ENCODE peak calls at places on chromosomes 12 and 14, in nine cellular contexts. A, H, J, W, X, O, K, E and B are unnamed samples. For H3K27me3, the result is how much of the 10 kb centered on the place peaks cover.

GRCh38 chr12:87848248-87848868 is 180.8 kb downstream of the C12orf50 start:
- DNase-seq in A (peak), H (no peak), J (peak), W (no peak), X (peak), O (peak), K (no peak), E (peak), B (peak)

GRCh38 chr14:72745546-72745945 is 148.4 kb downstream of the DPF3 start:
- DNase-seq in A (no peak), H (no peak), J (no peak), W (no peak), X (no peak), O (peak), K (no peak), E (no peak), B (peak)

GRCh38 chr12:133038310-133038709 is 1.0 kb downstream of the ZNF84 start:
- DNase-seq in A (no peak), H (no peak), J (no peak), W (no peak), X (no peak), O (no peak), K (no peak), E (no peak), B (no peak)

GRCh38 chr14:53630336-53630735 is 326.3 kb downstream of the BMP4 start:
- DNase-seq in A (no peak), H (no peak), J (no peak), W (no peak), X (no peak), O (no peak), K (no peak), E (no peak), B (no peak)

GRCh38 chr12:77113971-77114370 is 48.6 kb upstream of the E2F7 start:
- DNase-seq in A (no peak), H (no peak), J (no peak), W (no peak), X (no peak), O (no peak), K (no peak), E (no peak), B (peak)

GRCh38 chr12:2769866-2770533 is 24.8 kb upstream of the FKBP4 start:
- DNase-seq in A (no peak), H (no peak), J (peak), W (no peak), X (no peak), O (no peak), K (no peak), E (no peak), B (no peak)

GRCh38 chr12:12872139-12872933 is 19.0 kb upstream of the GPRC5A start:
- DNase-seq in A (no peak), H (no peak), J (no peak), W (no peak), X (no peak), O (peak), K (no peak), E (peak), B (peak)

GRCh38 chr12:108839011-108839889 is 18.1 kb downstream of the SSH1 start:
- DNase-seq in A (no peak), H (no peak), J (no peak), W (peak), X (no peak), O (no peak), K (peak), E (no peak), B (no peak)

GRCh38 chr14:99755629-99756603 is 37.3 kb upstream of the EML1 start:
- DNase-seq in A (no peak), H (no peak), J (no peak), W (peak), X (no peak), O (peak), K (peak), E (peak), B (peak)

GRCh38 chr12:104352106-104352713 is 48.7 kb downstream of the EID3 start:
- DNase-seq in A (no peak), H (no peak), J (no peak), W (no peak), X (no peak), O (no peak), K (no peak), E (no peak), B (no peak)

GRCh38 chr12:27052176-27052575 is 29.8 kb downstream of the MED21 start:
- DNase-seq in A (no peak), H (no peak), J (no peak), W (no peak), X (no peak), O (peak), K (no peak), E (no peak), B (peak)

GRCh38 chr12:45050751-45051489 is at the start of gene DBX2:
- DNase-seq in A (no peak), H (no peak), J (peak), W (no peak), X (no peak), O (no peak), K (peak), E (peak), B (no peak)

GRCh38 chr14:32203928-32204357 is 874 bp upstream of the RNU6-8 start:
- DNase-seq in A (peak), H (no peak), J (peak), W (peak), X (no peak), O (peak), K (no peak), E (no peak), B (no peak)

GRCh38 chr12:31647106-31647505 is 12.4 kb upstream of the ETFBKMT start:
- DNase-seq in A (no peak), H (no peak), J (no peak), W (no peak), X (no peak), O (peak), K (no peak), E (no peak), B (peak)

GRCh38 chr12:93361159-93361919 is 16.4 kb upstream of the NUDT4 start:
- DNase-seq in A (no peak), H (no peak), J (no peak), W (no peak), X (peak), O (no peak), K (no peak), E (no peak), B (peak)

GRCh38 chr14:67815573-67816235 is 686 bp downstream of the ZFYVE26 start:
- DNase-seq in A (no peak), H (no peak), J (peak), W (no peak), X (peak), O (peak), K (no peak), E (no peak), B (peak)

GRCh38 chr12:50314629-50315312 is 31.5 kb upstream of the LIMA1 start:
- DNase-seq in A (no peak), H (no peak), J (peak), W (no peak), X (no peak), O (peak), K (no peak), E (peak), B (peak)

GRCh38 chr12:107318804-107319535 is 225.6 kb upstream of the CRY1 start:
- DNase-seq in A (peak), H (no peak), J (peak), W (peak), X (no peak), O (peak), K (no peak), E (peak), B (peak)

GRCh38 chr12:107319536-107320030 is 226.2 kb upstream of the CRY1 start:
- DNase-seq in A (peak), H (no peak), J (peak), W (no peak), X (no peak), O (no peak), K (no peak), E (peak), B (no peak)

GRCh38 chr12:107320031-107320928 is 226.9 kb upstream of the CRY1 start:
- DNase-seq in A (peak), H (peak), J (peak), W (peak), X (peak), O (peak), K (no peak), E (peak), B (peak)

GRCh38 chr12:107322063-107322462 is 228.7 kb upstream of the CRY1 start:
- DNase-seq in A (peak), H (no peak), J (no peak), W (no peak), X (no peak), O (no peak), K (no peak), E (no peak), B (no peak)

DNA sequence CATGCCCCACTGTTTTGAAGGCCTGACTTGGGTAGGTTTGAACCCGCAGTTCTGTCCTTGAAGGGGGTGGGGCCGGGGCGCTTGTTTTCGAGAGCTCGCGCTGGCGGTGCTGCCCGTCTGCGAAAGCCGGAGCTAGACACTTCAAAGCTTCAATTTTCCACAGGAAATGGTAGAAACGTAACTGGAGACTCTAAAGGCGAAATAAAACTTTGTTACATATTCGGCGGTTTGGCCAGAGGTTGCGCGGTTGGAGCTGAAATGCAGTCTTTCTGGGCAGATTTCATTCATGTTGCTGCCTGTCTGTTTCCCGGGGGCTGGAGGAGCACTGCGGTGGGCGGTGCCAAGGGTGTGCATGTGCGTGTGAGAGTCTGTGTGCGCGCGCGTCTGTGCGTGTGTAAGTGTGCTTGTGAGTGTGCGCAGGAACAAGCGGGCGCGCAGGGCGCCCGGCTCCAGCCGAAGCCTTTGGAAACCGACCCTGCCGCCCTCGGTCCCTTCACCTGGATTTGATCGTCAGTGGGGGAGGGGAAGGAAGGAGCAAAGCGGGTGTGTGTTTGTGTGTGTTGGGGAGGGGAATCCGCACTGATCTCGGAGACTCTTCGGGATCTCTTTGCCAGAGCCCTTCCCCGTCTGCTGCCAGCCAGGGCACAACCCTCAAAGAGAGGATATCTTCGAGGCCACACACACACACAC is 227.7 kb upstream of the CRY1 start:
- DNase-seq in A (peak), H (peak), J (peak), W (no peak), X (no peak), O (peak), K (no peak), E (peak), B (peak)
- H3K27me3 ChIP-seq in A (under half), H (under half), J (half or more), W (under half), X (under half), O (under half), K (under half), E (under half), B (under half)

DNA sequence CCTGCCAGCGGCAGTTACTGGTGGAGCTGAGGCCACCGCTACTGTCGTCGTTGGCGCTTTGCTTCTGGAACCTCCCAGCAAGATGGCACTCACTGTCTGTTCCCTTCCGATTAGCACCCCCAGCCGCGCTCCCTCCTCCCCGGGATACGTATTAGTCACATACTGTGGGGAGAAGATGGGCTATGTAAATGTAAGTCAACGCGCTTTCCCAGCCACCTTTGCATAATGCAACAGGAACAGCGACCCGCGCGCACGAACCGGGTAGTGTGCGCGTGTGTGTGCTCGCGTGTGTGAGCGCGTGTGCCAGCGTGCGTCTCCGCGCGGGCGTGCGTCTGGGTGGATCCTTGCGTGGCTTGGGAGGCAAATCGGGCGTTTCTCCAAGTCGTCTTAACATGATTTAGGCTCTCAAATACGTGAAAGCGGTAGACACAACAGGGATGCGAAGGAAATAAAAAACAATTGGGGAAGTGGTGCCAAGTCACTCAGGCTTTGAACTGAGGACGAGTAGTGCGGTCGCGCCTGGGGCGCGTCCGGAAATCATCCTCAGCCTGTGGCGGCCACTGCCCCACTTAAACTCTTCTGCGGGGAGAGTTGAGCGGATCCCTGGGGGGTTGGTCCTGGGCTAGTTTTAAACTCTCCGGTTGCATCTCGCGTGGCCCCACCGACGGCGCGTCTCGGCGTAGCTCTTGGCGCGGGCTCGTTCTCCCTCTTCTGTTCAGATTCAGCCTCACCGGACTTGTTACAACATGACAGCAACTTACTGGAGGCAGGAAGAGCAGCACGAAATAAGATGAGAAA is 1.8 kb downstream of the FLRT2 start:
- DNase-seq in A (no peak), H (no peak), J (peak), W (peak), X (no peak), O (no peak), K (peak), E (peak), B (peak)
- H3K27me3 ChIP-seq in A (under half), H (under half), J (half or more), W (under half), X (under half), O (under half), K (under half), E (half or more), B (under half)

GRCh38 chr14:76389841-76390240 is 13.9 kb downstream of the ESRRB start:
- DNase-seq in A (no peak), H (no peak), J (no peak), W (no peak), X (no peak), O (no peak), K (no peak), E (no peak), B (no peak)

GRCh38 chr14:76390621-76391020 is 14.7 kb downstream of the ESRRB start:
- DNase-seq in A (no peak), H (no peak), J (no peak), W (no peak), X (no peak), O (no peak), K (no peak), E (no peak), B (no peak)

GRCh38 chr14:76382495-76382832 is 6.5 kb downstream of the ESRRB start:
- DNase-seq in A (no peak), H (no peak), J (no peak), W (no peak), X (no peak), O (no peak), K (no peak), E (no peak), B (no peak)

GRCh38 chr14:76391981-76392690 is 16.2 kb downstream of the ESRRB start:
- DNase-seq in A (no peak), H (no peak), J (peak), W (no peak), X (no peak), O (no peak), K (no peak), E (peak), B (peak)

GRCh38 chr14:76386922-76387782 is 11.2 kb downstream of the ESRRB start:
- DNase-seq in A (peak), H (peak), J (peak), W (peak), X (peak), O (peak), K (peak), E (peak), B (peak)
- H3K27me3 ChIP-seq in A (under half), H (under half), J (under half), W (under half), X (under half), O (half or more), K (under half), E (under half), B (under half)

GRCh38 chr14:28770574-28770973 is 4.0 kb downstream of the FOXG1 start:
- DNase-seq in A (no peak), H (no peak), J (peak), W (no peak), X (no peak), O (no peak), K (no peak), E (no peak), B (no peak)

GRCh38 chr14:28773917-28774691 is 7.5 kb downstream of the FOXG1 start:
- DNase-seq in A (no peak), H (no peak), J (peak), W (no peak), X (no peak), O (no peak), K (no peak), E (peak), B (no peak)

GRCh38 chr14:28773176-28773575 is 6.6 kb downstream of the FOXG1 start:
- DNase-seq in A (no peak), H (no peak), J (peak), W (no peak), X (no peak), O (no peak), K (no peak), E (peak), B (no peak)

GRCh38 chr14:28771168-28771567 is 4.6 kb downstream of the FOXG1 start:
- DNase-seq in A (no peak), H (no peak), J (no peak), W (no peak), X (no peak), O (no peak), K (no peak), E (no peak), B (no peak)

GRCh38 chr14:28772613-28773012 is 6.0 kb downstream of the FOXG1 start:
- DNase-seq in A (no peak), H (no peak), J (peak), W (no peak), X (no peak), O (no peak), K (no peak), E (no peak), B (no peak)
- H3K27me3 ChIP-seq in A (under half), H (under half), J (half or more), W (half or more), X (under half), O (half or more), K (under half), E (half or more), B (half or more)

GRCh38 chr12:130521375-130522124 is 183.9 kb downstream of the PIWIL1 start:
- DNase-seq in A (no peak), H (no peak), J (peak), W (no peak), X (no peak), O (no peak), K (no peak), E (no peak), B (no peak)

GRCh38 chr12:130523863-130524614 is 186.4 kb downstream of the PIWIL1 start:
- DNase-seq in A (no peak), H (no peak), J (no peak), W (no peak), X (no peak), O (no peak), K (no peak), E (no peak), B (no peak)

GRCh38 chr12:130522244-130522834 is 184.7 kb downstream of the PIWIL1 start:
- DNase-seq in A (no peak), H (no peak), J (no peak), W (no peak), X (no peak), O (no peak), K (no peak), E (no peak), B (no peak)

GRCh38 chr12:130524759-130525158 is 187.1 kb downstream of the PIWIL1 start:
- DNase-seq in A (no peak), H (no peak), J (no peak), W (no peak), X (no peak), O (no peak), K (no peak), E (no peak), B (no peak)

GRCh38 chr12:130523208-130523607 is 185.5 kb downstream of the PIWIL1 start:
- DNase-seq in A (no peak), H (no peak), J (no peak), W (no peak), X (no peak), O (no peak), K (no peak), E (no peak), B (no peak)
- H3K27me3 ChIP-seq in A (under half), H (under half), J (under half), W (under half), X (under half), O (under half), K (under half), E (under half), B (under half)

GRCh38 chr12:66393890-66394289 is 91.6 kb downstream of the HELB start:
- DNase-seq in A (peak), H (no peak), J (no peak), W (no peak), X (no peak), O (no peak), K (no peak), E (no peak), B (no peak)

GRCh38 chr12:66398931-66399625 is 96.8 kb downstream of the HELB start:
- DNase-seq in A (no peak), H (no peak), J (no peak), W (no peak), X (peak), O (peak), K (no peak), E (no peak), B (peak)

GRCh38 chr12:66399626-66399931 is 97.3 kb downstream of the HELB start:
- DNase-seq in A (no peak), H (no peak), J (no peak), W (no peak), X (no peak), O (no peak), K (no peak), E (no peak), B (no peak)

GRCh38 chr12:66397574-66397973 is 95.3 kb downstream of the HELB start:
- DNase-seq in A (no peak), H (no peak), J (no peak), W (no peak), X (no peak), O (no peak), K (no peak), E (no peak), B (peak)
- H3K27me3 ChIP-seq in A (under half), H (under half), J (under half), W (under half), X (under half), O (under half), K (under half), E (under half), B (under half)

GRCh38 chr12:130481392-130481879 is 143.7 kb downstream of the PIWIL1 start:
- DNase-seq in A (no peak), H (no peak), J (no peak), W (no peak), X (no peak), O (no peak), K (no peak), E (no peak), B (no peak)

GRCh38 chr12:130480231-130480630 is 142.5 kb downstream of the PIWIL1 start:
- DNase-seq in A (no peak), H (no peak), J (no peak), W (no peak), X (no peak), O (no peak), K (no peak), E (peak), B (no peak)

GRCh38 chr12:130479401-130480125 is 141.9 kb downstream of the PIWIL1 start:
- DNase-seq in A (no peak), H (no peak), J (no peak), W (no peak), X (no peak), O (no peak), K (no peak), E (peak), B (no peak)

GRCh38 chr12:130482448-130482847 is 144.8 kb downstream of the PIWIL1 start:
- DNase-seq in A (no peak), H (no peak), J (peak), W (no peak), X (no peak), O (no peak), K (no peak), E (no peak), B (no peak)

GRCh38 chr12:130480887-130481286 is 143.2 kb downstream of the PIWIL1 start:
- DNase-seq in A (no peak), H (no peak), J (no peak), W (no peak), X (no peak), O (no peak), K (no peak), E (peak), B (no peak)
- H3K27me3 ChIP-seq in A (under half), H (under half), J (under half), W (under half), X (under half), O (under half), K (under half), E (under half), B (under half)